ENCODE peak calls at places on chromosomes 5 and 9, in seven cellular contexts. F is sigmoid colon, R is IMR-90, E is prostate gland, P is Peyer's patch, C is tibial nerve, X is heart left ventricle. I is an unnamed sample.

GRCh38 chr9:21998026-21998425 is 3.4 kb downstream of the CDKN2B-AS1 start:
- DNase-seq in F (no peak), R (no peak), E (no peak), P (no peak), C (no peak), X (no peak), I (no peak)

GRCh38 chr9:114452219-114453169 is 52.8 kb downstream of the WHRN start:
- DNase-seq in F (no peak), R (no peak), E (no peak), P (peak; percentile 68), C (no peak), X (no peak), I (no peak)

GRCh38 chr9:14031015-14031414 is 282.9 kb downstream of the NFIB start:
- DNase-seq in F (peak; percentile 68), R (peak; percentile 18), E (no peak), P (no peak), C (peak; percentile 29), X (peak; percentile 56), I (no peak)

GRCh38 chr9:126384926-126385325 is 58.3 kb downstream of the MVB12B start:
- DNase-seq in F (no peak), R (no peak), E (no peak), P (no peak), C (no peak), X (no peak), I (no peak)

GRCh38 chr5:58198330-58198729 is 261.6 kb downstream of the PLK2 start:
- DNase-seq in F (no peak), R (no peak), E (no peak), P (no peak), C (no peak), X (no peak), I (no peak)

GRCh38 chr9:27653246-27653645 is 80.0 kb upstream of the C9orf72 start:
- DNase-seq in F (no peak), R (no peak), E (no peak), P (no peak), C (no peak), X (no peak), I (no peak)

GRCh38 chr9:6938447-6938846 is 180.7 kb downstream of the KDM4C start:
- DNase-seq in F (no peak), R (peak; percentile 95), E (no peak), P (no peak), C (peak; percentile 13), X (no peak), I (no peak)

GRCh38 chr9:115650768-115651167 is 502.8 kb upstream of the PAPPA start:
- DNase-seq in F (no peak), R (peak; percentile 98), E (no peak), P (no peak), C (no peak), X (no peak), I (no peak)

GRCh38 chr5:121319292-121319691 is 532.4 kb upstream of the FTMT start:
- DNase-seq in F (no peak), R (no peak), E (no peak), P (no peak), C (no peak), X (no peak), I (no peak)

GRCh38 chr5:179827684-179828083 is 7.0 kb downstream of the SQSTM1 start:
- DNase-seq in F (peak; percentile 70), R (peak; percentile 73), E (peak; percentile 38), P (no peak), C (no peak), X (no peak), I (no peak)

GRCh38 chr5:172905346-172905756 is 53.9 kb upstream of the RPL26L1 start:
- DNase-seq in F (peak; percentile 73), R (no peak), E (no peak), P (no peak), C (no peak), X (no peak), I (no peak)

GRCh38 chr5:172904312-172904642 is 54.9 kb upstream of the RPL26L1 start:
- DNase-seq in F (no peak), R (no peak), E (no peak), P (no peak), C (no peak), X (no peak), I (no peak)

GRCh38 chr5:172903790-172904189 is 55.4 kb upstream of the RPL26L1 start:
- DNase-seq in F (peak; percentile 88), R (peak; percentile 96), E (peak; percentile 68), P (no peak), C (no peak), X (no peak), I (no peak)

GRCh38 chr5:172905771-172906170 is 53.5 kb upstream of the RPL26L1 start:
- DNase-seq in F (no peak), R (no peak), E (no peak), P (no peak), C (no peak), X (no peak), I (no peak)

GRCh38 chr5:172904643-172905345 is 54.4 kb upstream of the RPL26L1 start:
- DNase-seq in F (peak; percentile 96), R (peak; percentile 84), E (peak; percentile 95), P (no peak), C (peak; percentile 54), X (peak; percentile 86), I (no peak)
- TF ChIP-seq POLR2A in F (peak; percentile 25), R (no peak), E (no peak), P (no peak), C (no peak), X (no peak), I (no peak)

DNA sequence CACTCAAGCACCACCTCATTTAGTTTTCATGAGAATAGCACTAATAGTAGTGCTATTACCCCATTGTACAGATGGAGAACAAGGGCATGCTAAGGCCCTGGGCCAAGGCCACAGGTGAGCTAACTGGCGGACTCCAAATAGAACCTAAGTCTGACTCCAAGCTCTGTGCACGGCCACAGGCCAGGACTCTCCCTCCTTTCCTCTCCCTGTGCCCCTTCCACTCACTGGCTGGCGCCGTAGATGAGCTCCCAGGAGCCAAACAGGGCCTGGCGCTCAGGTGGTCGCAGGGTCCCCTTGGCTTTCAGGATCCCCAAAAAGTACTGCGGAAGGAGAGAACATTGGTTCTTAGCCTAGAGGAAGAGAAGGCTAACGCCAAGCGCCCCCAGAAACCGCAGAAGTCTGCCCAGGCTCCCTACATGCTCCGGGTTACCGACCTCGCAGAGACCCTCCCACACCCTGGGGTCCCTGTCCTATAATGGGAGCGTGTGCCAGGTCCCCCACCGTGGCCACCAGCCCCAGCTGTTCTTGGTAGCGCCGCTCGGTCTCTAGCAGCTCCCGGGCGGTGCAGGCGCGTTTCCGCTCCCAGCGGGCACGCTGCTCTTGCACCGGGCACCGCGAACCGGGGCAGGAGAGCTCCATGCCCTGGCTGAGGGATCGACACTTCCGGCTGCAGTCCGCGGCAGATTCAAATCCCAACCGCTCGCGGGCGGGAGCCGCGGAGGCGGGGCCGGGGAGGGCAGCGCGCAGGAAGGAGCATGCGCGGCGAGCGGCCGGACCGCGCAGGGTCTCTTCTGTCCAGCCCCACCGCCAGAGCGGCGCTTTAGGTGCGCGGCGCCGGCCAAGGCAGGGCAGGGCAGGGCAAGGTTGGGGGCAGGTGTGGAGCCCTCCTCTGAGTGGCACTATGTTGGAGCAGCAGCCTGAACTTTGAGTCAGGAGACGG is at the start of gene ARHGEF39:
- DNase-seq in F (peak; percentile 90), R (peak; percentile 68), E (peak; percentile 59), P (peak; percentile 64), C (peak; percentile 55), X (peak; percentile 81), I (peak; percentile 94)
- TF ChIP-seq POLR2A in F (no peak), R (peak; percentile 24), E (peak; percentile 60), P (no peak), C (no peak), X (peak; percentile 44), I (peak; percentile 69)

DNA sequence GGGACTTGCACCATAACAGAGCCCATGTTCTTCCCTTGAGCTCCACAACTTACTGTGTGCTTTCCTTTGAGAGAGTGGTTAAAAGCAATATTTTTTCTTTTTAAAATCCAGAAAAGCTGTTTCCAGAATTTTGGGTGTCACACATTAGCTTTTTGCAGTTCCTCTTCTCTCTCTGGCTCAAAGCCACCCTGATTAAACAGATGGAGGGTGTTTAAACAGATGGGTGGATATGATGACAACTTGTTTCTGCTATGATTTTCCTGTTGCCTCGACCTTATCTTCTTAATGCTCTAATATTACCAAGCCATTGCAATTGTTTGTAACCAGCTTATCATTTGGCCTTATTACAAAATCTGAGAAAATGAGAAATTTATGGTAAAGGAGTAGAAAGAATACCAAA is 22.9 kb upstream of the CFAP95 start:
- DNase-seq in F (no peak), R (no peak), E (no peak), P (no peak), C (no peak), X (no peak), I (no peak)
- TF ChIP-seq POLR2A in F (no peak), R (no peak), E (no peak), P (no peak), C (no peak), X (no peak), I (no peak)

GRCh38 chr5:172834570-172835245 is 657 bp downstream of the ERGIC1 start:
- DNase-seq in F (peak; percentile 77), R (no peak), E (no peak), P (no peak), C (no peak), X (no peak), I (no peak)
- TF ChIP-seq POLR2A in F (no peak), R (peak; percentile 21), E (no peak), P (no peak), C (no peak), X (no peak), I (no peak)

GRCh38 chr9:136806067-136806466 is 1.7 kb upstream of the RABL6 start:
- DNase-seq in F (no peak), R (no peak), E (no peak), P (no peak), C (no peak), X (no peak), I (no peak)

GRCh38 chr9:136808075-136808780 is 480 bp downstream of the RABL6 start:
- DNase-seq in F (no peak), R (no peak), E (no peak), P (peak; percentile 50), C (no peak), X (no peak), I (no peak)

GRCh38 chr9:136808781-136809158 is 1.0 kb downstream of the RABL6 start:
- DNase-seq in F (no peak), R (peak; percentile 35), E (no peak), P (no peak), C (no peak), X (no peak), I (no peak)

GRCh38 chr9:136806631-136807201 is 1.0 kb upstream of the RABL6 start:
- DNase-seq in F (peak; percentile 65), R (no peak), E (no peak), P (no peak), C (no peak), X (no peak), I (no peak)

DNA sequence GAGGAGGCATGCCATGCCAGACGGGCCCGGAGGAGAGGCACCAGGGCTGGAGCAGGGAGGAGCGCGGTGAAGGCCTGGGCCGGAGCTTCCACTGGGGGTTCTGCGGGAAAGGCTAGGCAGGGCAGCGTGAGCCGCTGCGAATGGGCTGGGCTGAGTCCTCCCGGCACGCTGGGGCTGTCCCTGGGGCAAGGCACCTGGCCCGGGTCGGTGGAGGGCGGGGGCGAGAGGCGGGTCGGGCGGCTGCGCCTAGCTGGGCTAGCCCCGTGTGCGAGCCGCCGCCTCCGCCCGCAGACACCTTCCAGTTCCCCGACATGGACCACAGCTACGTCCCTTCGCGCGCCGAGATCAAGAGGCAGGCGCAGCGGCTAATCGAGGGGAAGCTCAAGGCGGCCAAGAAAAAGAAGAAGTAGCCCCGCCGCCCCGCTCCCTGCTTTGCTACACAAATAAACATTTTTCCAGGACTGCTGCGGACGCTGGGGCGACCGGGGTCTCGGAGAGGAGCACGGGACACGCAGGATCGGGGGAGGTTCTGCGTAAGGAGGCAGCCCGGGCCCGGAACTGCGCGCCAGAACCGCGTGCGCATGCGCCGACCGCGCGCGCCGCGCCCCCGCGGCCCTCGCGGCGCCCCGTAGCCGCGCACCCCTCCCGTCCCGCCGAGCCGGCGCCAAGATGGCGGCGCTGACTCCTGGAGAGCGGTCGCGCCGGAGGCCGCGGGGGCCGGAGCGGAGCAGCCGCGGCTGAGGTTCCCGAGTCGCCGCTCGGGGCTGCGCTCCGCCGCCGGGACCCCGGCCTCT is at the start of gene RABL6:
- DNase-seq in F (peak; percentile 89), R (peak; percentile 55), E (peak; percentile 66), P (peak; percentile 68), C (peak; percentile 47), X (peak; percentile 85), I (peak; percentile 98)
- TF ChIP-seq POLR2A in F (peak; percentile 32), R (peak; percentile 68), E (peak; percentile 49), P (peak; percentile 83), C (peak; percentile 63), X (peak; percentile 73), I (peak; percentile 93)

I was measured in GM12892.